ENCODE peak calls at places on chromosomes 4 and X, in six cellular contexts. One of them, this sample, is unnamed.

GRCh38 chr4:15779789-15780188 is 1.7 kb downstream of the CD38 start:
- DNase-seq in GM06990: no peak
- DNase-seq in HepG2: no peak
- DNase-seq in BJ: no peak
- DNase-seq in epithelial cell of esophagus: peak; percentile 27
- DNase-seq in pancreas: no peak
- DNase-seq in this sample: no peak

GRCh38 chrX:118702741-118703140 is 24.7 kb upstream of the IL13RA1 start:
- DNase-seq in BJ: no peak
- DNase-seq in HepG2: peak; percentile 73
- DNase-seq in pancreas: no peak
- DNase-seq in GM06990: no peak
- DNase-seq in epithelial cell of esophagus: peak; percentile 29
- DNase-seq in this sample: no peak

GRCh38 chr4:179398414-179398813 is 1956.2 kb upstream of the AGA start:
- DNase-seq in GM06990: no peak
- DNase-seq in BJ: no peak
- DNase-seq in epithelial cell of esophagus: no peak
- DNase-seq in pancreas: no peak
- DNase-seq in HepG2: no peak
- DNase-seq in this sample: no peak

GRCh38 chr4:141352775-141353544 is 132.3 kb downstream of the ZNF330 start:
- DNase-seq in epithelial cell of esophagus: peak; percentile 26
- DNase-seq in GM06990: no peak
- DNase-seq in BJ: peak; percentile 41
- DNase-seq in pancreas: no peak
- DNase-seq in HepG2: no peak
- DNase-seq in this sample: no peak

GRCh38 chr4:1511441-1512041 is 105.3 kb upstream of the NKX1-1 start:
- DNase-seq in pancreas: peak; percentile 49
- DNase-seq in GM06990: no peak
- DNase-seq in epithelial cell of esophagus: no peak
- DNase-seq in HepG2: peak; percentile 35
- DNase-seq in BJ: no peak
- DNase-seq in this sample: peak; percentile 45

GRCh38 chr4:84852081-84852480 is 114.4 kb downstream of the WDFY3 start:
- DNase-seq in BJ: no peak
- DNase-seq in epithelial cell of esophagus: no peak
- DNase-seq in GM06990: no peak
- DNase-seq in pancreas: no peak
- DNase-seq in HepG2: no peak
- DNase-seq in this sample: no peak

GRCh38 chr4:159075531-159075932 is 27.3 kb upstream of the RAPGEF2 start:
- DNase-seq in HepG2: no peak
- DNase-seq in epithelial cell of esophagus: no peak
- DNase-seq in pancreas: no peak
- DNase-seq in BJ: no peak
- DNase-seq in GM06990: no peak
- DNase-seq in this sample: no peak

GRCh38 chrX:150184487-150184886 is 178.6 kb upstream of the MAMLD1 start:
- DNase-seq in HepG2: no peak
- DNase-seq in pancreas: no peak
- DNase-seq in epithelial cell of esophagus: peak; percentile 41
- DNase-seq in GM06990: no peak
- DNase-seq in BJ: no peak
- DNase-seq in this sample: no peak

GRCh38 chr4:157013656-157014055 is 42.1 kb upstream of the PDGFC start:
- DNase-seq in GM06990: no peak
- DNase-seq in epithelial cell of esophagus: peak; percentile 34
- DNase-seq in pancreas: no peak
- DNase-seq in HepG2: no peak
- DNase-seq in BJ: no peak
- DNase-seq in this sample: no peak

GRCh38 chr4:120724656-120725055 is 197.9 kb downstream of the PRDM5 start:
- DNase-seq in epithelial cell of esophagus: peak; percentile 71
- DNase-seq in BJ: no peak
- DNase-seq in HepG2: no peak
- DNase-seq in GM06990: no peak
- DNase-seq in pancreas: no peak
- DNase-seq in this sample: no peak
- H3K4me3 ChIP-seq in epithelial cell of esophagus: no peak overlapping the region
- H3K4me3 ChIP-seq in BJ: no peak overlapping the region
- H3K4me3 ChIP-seq in HepG2: no peak overlapping the region
- H3K4me3 ChIP-seq in GM06990: no peak overlapping the region
- H3K4me3 ChIP-seq in pancreas: no peak overlapping the region
- H3K4me3 ChIP-seq in this sample: no peak overlapping the region

GRCh38 chr4:150581206-150581605 is 745 bp upstream of the MAB21L2 start:
- DNase-seq in GM06990: no peak
- DNase-seq in pancreas: no peak
- DNase-seq in HepG2: no peak
- DNase-seq in BJ: no peak
- DNase-seq in epithelial cell of esophagus: no peak
- DNase-seq in this sample: no peak
- H3K4me3 ChIP-seq in GM06990: no peak overlapping the region
- H3K4me3 ChIP-seq in pancreas: no peak overlapping the region
- H3K4me3 ChIP-seq in HepG2: no peak overlapping the region
- H3K4me3 ChIP-seq in BJ: no peak overlapping the region
- H3K4me3 ChIP-seq in epithelial cell of esophagus: no peak overlapping the region
- H3K4me3 ChIP-seq in this sample: no peak overlapping the region

GRCh38 chr4:138749303-138749702 is 266.3 kb upstream of the NOCT start:
- DNase-seq in epithelial cell of esophagus: peak; percentile 79
- DNase-seq in BJ: no peak
- DNase-seq in GM06990: no peak
- DNase-seq in HepG2: no peak
- DNase-seq in pancreas: no peak
- DNase-seq in this sample: no peak
- H3K4me3 ChIP-seq in epithelial cell of esophagus: no peak overlapping the region
- H3K4me3 ChIP-seq in BJ: no peak overlapping the region
- H3K4me3 ChIP-seq in GM06990: no peak overlapping the region
- H3K4me3 ChIP-seq in HepG2: no peak overlapping the region
- H3K4me3 ChIP-seq in pancreas: no peak overlapping the region
- H3K4me3 ChIP-seq in this sample: no peak overlapping the region

DNA sequence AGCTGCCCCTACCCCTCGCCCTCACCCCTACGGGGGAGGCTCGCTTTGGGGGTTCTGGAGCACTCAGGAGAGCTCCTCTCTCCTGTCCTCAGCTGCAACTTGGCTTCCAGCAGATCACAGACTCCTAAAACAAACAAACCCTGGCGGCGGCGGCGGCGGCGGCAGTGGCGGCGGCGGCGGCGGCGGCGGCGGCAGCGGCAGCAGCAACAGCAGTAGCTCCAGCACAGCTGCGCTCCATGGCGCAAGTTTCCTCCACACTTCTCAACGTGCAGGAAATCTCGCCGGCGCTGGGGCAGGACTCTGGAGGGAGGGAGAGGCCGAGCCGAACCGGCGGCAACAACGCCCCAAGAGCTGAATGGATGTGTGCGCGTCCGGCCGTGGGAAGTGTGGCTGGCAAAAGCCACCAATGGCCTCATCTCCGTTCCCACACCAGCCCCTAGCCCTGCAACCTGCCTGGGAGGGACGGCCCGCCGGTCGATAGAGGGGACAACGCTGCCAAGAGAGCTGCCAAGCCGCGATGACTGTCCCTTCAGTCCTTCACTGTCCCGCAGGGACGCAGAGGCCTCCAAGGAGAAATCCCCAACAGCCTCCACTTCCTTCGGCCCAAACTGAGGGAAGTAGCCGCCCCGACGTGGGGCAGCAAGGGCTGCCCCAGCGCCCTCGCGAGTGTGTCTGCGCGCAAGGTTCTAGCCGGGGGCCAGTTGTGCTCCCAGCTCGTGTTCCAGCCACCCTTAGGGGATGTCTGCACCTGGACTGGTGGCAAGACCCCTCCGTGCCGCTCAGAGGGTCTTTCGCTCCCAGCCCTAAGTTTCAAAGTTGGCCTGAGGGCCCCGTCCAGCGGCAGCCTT is 775 bp downstream of the SHROOM4 start:
- DNase-seq in GM06990: no peak
- DNase-seq in epithelial cell of esophagus: peak; percentile 54
- DNase-seq in BJ: no peak
- DNase-seq in HepG2: no peak
- DNase-seq in pancreas: peak; percentile 23
- DNase-seq in this sample: peak; percentile 22
- H3K4me3 ChIP-seq in GM06990: no peak overlapping the region
- H3K4me3 ChIP-seq in epithelial cell of esophagus: peak overlapping the region; percentile 49
- H3K4me3 ChIP-seq in BJ: peak overlapping the region; percentile 44
- H3K4me3 ChIP-seq in HepG2: peak overlapping the region; percentile 65
- H3K4me3 ChIP-seq in pancreas: peak overlapping the region; percentile 32
- H3K4me3 ChIP-seq in this sample: peak overlapping the region; percentile 63

GRCh38 chr4:3013323-3013722 is 50.0 kb downstream of the GRK4 start:
- DNase-seq in pancreas: no peak
- DNase-seq in HepG2: no peak
- DNase-seq in GM06990: no peak
- DNase-seq in epithelial cell of esophagus: no peak
- DNase-seq in BJ: no peak
- DNase-seq in this sample: no peak
- H3K4me3 ChIP-seq in pancreas: no peak overlapping the region
- H3K4me3 ChIP-seq in HepG2: no peak overlapping the region
- H3K4me3 ChIP-seq in GM06990: no peak overlapping the region
- H3K4me3 ChIP-seq in epithelial cell of esophagus: no peak overlapping the region
- H3K4me3 ChIP-seq in BJ: no peak overlapping the region
- H3K4me3 ChIP-seq in this sample: no peak overlapping the region

GRCh38 chrX:103347682-103348397 is 8.5 kb upstream of the TCEAL9 start:
- DNase-seq in BJ: no peak
- DNase-seq in pancreas: no peak
- DNase-seq in GM06990: no peak
- DNase-seq in HepG2: no peak
- DNase-seq in epithelial cell of esophagus: no peak
- DNase-seq in this sample: no peak
- H3K4me3 ChIP-seq in BJ: no peak overlapping the region
- H3K4me3 ChIP-seq in pancreas: no peak overlapping the region
- H3K4me3 ChIP-seq in GM06990: no peak overlapping the region
- H3K4me3 ChIP-seq in HepG2: no peak overlapping the region
- H3K4me3 ChIP-seq in epithelial cell of esophagus: no peak overlapping the region
- H3K4me3 ChIP-seq in this sample: no peak overlapping the region